ENCODE peak calls at places on chromosome 10, in eight cellular contexts. Y, Q, T, F, B, N, O and V are unnamed samples.

GRCh38 chr10:99654791-99655190 is 4.5 kb upstream of the ENTPD7 start:
- DNase-seq in N (no peak), F (no peak), Q (no peak), Y (no peak), T (no peak), B (no peak), O (no peak), V (no peak)

GRCh38 chr10:103367379-103367781 is 396 bp upstream of the TAF5 start:
- DNase-seq in N (no peak), B (no peak), T (peak; percentile 25), Q (no peak), O (no peak), F (no peak), Y (no peak), V (peak; percentile 17)

GRCh38 chr10:71048995-71049650 is 160.8 kb upstream of the PCBD1 start:
- DNase-seq in B (no peak), Y (no peak), O (no peak), Q (no peak), T (no peak), N (no peak), F (no peak), V (no peak)

GRCh38 chr10:101007099-101007711 is 7.6 kb downstream of the LZTS2 start:
- DNase-seq in T (no peak), O (no peak), Y (no peak), B (no peak), F (no peak), N (no peak), Q (no peak), V (no peak)

GRCh38 chr10:116712499-116712898 is 29.9 kb downstream of the HSPA12A start:
- DNase-seq in F (no peak), O (no peak), Q (no peak), Y (no peak), B (no peak), N (no peak), T (no peak), V (no peak)

GRCh38 chr10:74081192-74081803 is 69.3 kb downstream of the AP3M1 start:
- DNase-seq in O (peak; percentile 50), Y (peak; percentile 67), Q (no peak), B (no peak), T (peak; percentile 70), F (no peak), N (no peak), V (peak; percentile 62)

GRCh38 chr10:133257489-133258065 is 19.1 kb downstream of the ADAM8 start:
- DNase-seq in F (peak; percentile 94), T (peak; percentile 69), Y (peak; percentile 57), O (peak; percentile 79), B (no peak), N (peak; percentile 87), Q (no peak), V (peak; percentile 54)

GRCh38 chr10:76311752-76312699 is 880.6 kb downstream of the LRMDA start:
- DNase-seq in Y (no peak), Q (no peak), T (peak; percentile 58), O (peak; percentile 71), N (no peak), B (no peak), F (no peak), V (peak; percentile 69)

GRCh38 chr10:107487284-107487683 is 322.8 kb upstream of the SORCS1 start:
- DNase-seq in Y (no peak), N (no peak), T (no peak), O (no peak), Q (no peak), B (no peak), F (no peak), V (no peak)

GRCh38 chr10:28996345-28996744 is 292.5 kb upstream of the LYZL1 start:
- DNase-seq in T (no peak), Y (no peak), N (no peak), O (no peak), Q (no peak), B (no peak), F (no peak), V (no peak)

GRCh38 chr10:32169556-32169955 is 113.3 kb upstream of the KIF5B start:
- DNase-seq in Y (peak; percentile 48), B (no peak), N (no peak), Q (no peak), F (no peak), T (no peak), O (no peak), V (no peak)

GRCh38 chr10:110568055-110568735 is 700 bp downstream of the SMC3 start:
- DNase-seq in N (no peak), F (peak; percentile 88), Q (no peak), B (no peak), T (no peak), Y (peak; percentile 50), O (peak; percentile 48), V (peak; percentile 39)

GRCh38 chr10:7481382-7481765 is 70.5 kb upstream of the SFMBT2 start:
- DNase-seq in Q (no peak), T (no peak), F (no peak), B (no peak), N (no peak), Y (peak; percentile 60), O (no peak), V (no peak)

GRCh38 chr10:77867124-77867715 is 59.3 kb downstream of the DLG5 start:
- DNase-seq in B (no peak), Q (no peak), N (no peak), Y (no peak), O (no peak), F (no peak), T (no peak), V (no peak)

GRCh38 chr10:129203819-129204218 is 263.2 kb upstream of the MGMT start:
- DNase-seq in Q (no peak), T (no peak), F (no peak), O (no peak), B (no peak), N (no peak), Y (no peak), V (no peak)

GRCh38 chr10:89217057-89217990 is 10.2 kb upstream of the CH25H start:
- DNase-seq in T (peak; percentile 30), Q (no peak), N (no peak), O (no peak), B (no peak), Y (peak; percentile 75), F (no peak), V (peak; percentile 23)

GRCh38 chr10:43292745-43293676 is 26.1 kb upstream of the RASGEF1A start:
- DNase-seq in F (peak; percentile 88), B (peak; percentile 27), Y (peak; percentile 71), O (peak; percentile 55), N (peak; percentile 60), Q (no peak), T (peak; percentile 78), V (peak; percentile 68)

GRCh38 chr10:95655571-95656290 is 780 bp downstream of the ALDH18A1 start:
- DNase-seq in Y (peak; percentile 54), F (peak; percentile 87), Q (no peak), N (no peak), T (peak; percentile 17), O (no peak), B (no peak), V (no peak)

GRCh38 chr10:11612004-11613001 is 853 bp upstream of the USP6NL start:
- DNase-seq in N (no peak), O (no peak), T (no peak), B (no peak), Y (no peak), F (no peak), Q (no peak), V (no peak)

GRCh38 chr10:111240348-111240747 is 163.5 kb downstream of the ADRA2A start:
- DNase-seq in F (no peak), Y (no peak), B (no peak), N (no peak), T (no peak), Q (no peak), O (no peak), V (no peak)

GRCh38 chr10:93063217-93063976 is 2.8 kb downstream of the CYP26C1 start:
- DNase-seq in B (no peak), Q (no peak), F (no peak), T (peak; percentile 31), N (no peak), O (no peak), Y (no peak), V (no peak)

GRCh38 chr10:101646369-101646768 is 48.6 kb downstream of the FBXW4 start:
- DNase-seq in Q (peak; percentile 37), T (no peak), B (peak; percentile 64), N (peak; percentile 76), F (no peak), O (no peak), Y (peak; percentile 45), V (no peak)

GRCh38 chr10:58152698-58153263 is 114.9 kb downstream of the IPMK start:
- DNase-seq in O (peak; percentile 63), Y (peak; percentile 80), T (peak; percentile 41), B (no peak), Q (peak; percentile 1), N (peak; percentile 55), F (no peak), V (peak; percentile 47)

GRCh38 chr10:91167406-91167805 is 53.1 kb upstream of the PCGF5 start:
- DNase-seq in Q (no peak), T (no peak), B (no peak), F (no peak), O (no peak), N (no peak), Y (no peak), V (no peak)

GRCh38 chr10:6512182-6512581 is 67.9 kb downstream of the PRKCQ start:
- DNase-seq in N (no peak), F (no peak), Q (no peak), O (no peak), T (no peak), B (no peak), Y (no peak), V (no peak)

GRCh38 chr10:44310762-44311562 is 73.9 kb downstream of the CXCL12 start:
- DNase-seq in F (peak; percentile 96), Y (peak; percentile 95), T (peak; percentile 93), B (peak; percentile 71), N (peak; percentile 92), O (peak; percentile 93), Q (peak; percentile 60), V (peak; percentile 82)

GRCh38 chr10:57979466-57979865 is 288.2 kb downstream of the IPMK start:
- DNase-seq in O (no peak), T (no peak), N (no peak), F (no peak), Q (no peak), B (no peak), Y (peak; percentile 9), V (no peak)

GRCh38 chr10:22316286-22317120 is at the start of gene COMMD3:
- DNase-seq in F (peak; percentile 97), O (peak; percentile 77), B (peak; percentile 83), T (peak; percentile 91), N (peak; percentile 93), Q (peak; percentile 72), Y (peak; percentile 95), V (peak; percentile 67)

GRCh38 chr10:76868088-76868949 is 769.3 kb downstream of the KCNMA1 start:
- DNase-seq in O (no peak), F (no peak), Y (no peak), B (no peak), T (peak; percentile 24), N (no peak), Q (no peak), V (no peak)

GRCh38 chr10:124605481-124605855 is 138.7 kb downstream of the FAM53B start:
- DNase-seq in N (no peak), O (no peak), Y (no peak), F (no peak), T (no peak), Q (no peak), B (no peak), V (no peak)

GRCh38 chr10:33653584-33654367 is 319.3 kb upstream of the NRP1 start:
- DNase-seq in T (no peak), O (no peak), Q (no peak), F (no peak), N (no peak), Y (peak; percentile 12), B (no peak), V (no peak)

GRCh38 chr10:7424315-7424714 is 13.5 kb upstream of the SFMBT2 start:
- DNase-seq in B (no peak), Q (no peak), F (no peak), T (no peak), Y (no peak), O (peak; percentile 54), N (no peak), V (no peak)

GRCh38 chr10:71848325-71849277 is 2.5 kb downstream of the PSAP start:
- DNase-seq in N (peak; percentile 13), Y (no peak), F (no peak), O (no peak), T (no peak), Q (no peak), B (no peak), V (no peak)

GRCh38 chr10:104406715-104407517 is 53.3 kb downstream of the CFAP58 start:
- DNase-seq in F (no peak), O (no peak), Q (no peak), N (no peak), Y (peak; percentile 71), T (peak; percentile 44), B (no peak), V (peak; percentile 27)